ENCODE peak calls at places on chromosome X, in ten cellular contexts. One of them, this sample, is unnamed.
A peak's percentile ranks its signal among the peaks of the same experiment; 100 is the strongest.

GRCh38 chrX:125198546-125198945 is 121.1 kb upstream of the TEX13C start:
- DNase-seq in adipocyte: no peak
- DNase-seq in stomach: no peak
- DNase-seq in Peyer's patch: no peak
- DNase-seq in PC-9: no peak
- DNase-seq in A673: peak; percentile 50
- DNase-seq in neural progenitor cell: no peak
- DNase-seq in testis: no peak
- DNase-seq in IMR-90: no peak
- DNase-seq in upper lobe of right lung: no peak
- DNase-seq in this sample: no peak

GRCh38 chrX:20263474-20263873 is 3.2 kb downstream of the RPS6KA3 start:
- DNase-seq in PC-9: no peak
- DNase-seq in Peyer's patch: no peak
- DNase-seq in testis: no peak
- DNase-seq in A673: no peak
- DNase-seq in adipocyte: peak; percentile 25
- DNase-seq in stomach: no peak
- DNase-seq in IMR-90: peak; percentile 61
- DNase-seq in upper lobe of right lung: no peak
- DNase-seq in neural progenitor cell: no peak
- DNase-seq in this sample: no peak

GRCh38 chrX:39983715-39984114 is 114.0 kb downstream of the BCOR start:
- DNase-seq in testis: no peak
- DNase-seq in A673: no peak
- DNase-seq in IMR-90: peak; percentile 31
- DNase-seq in stomach: no peak
- DNase-seq in PC-9: no peak
- DNase-seq in upper lobe of right lung: no peak
- DNase-seq in neural progenitor cell: no peak
- DNase-seq in Peyer's patch: no peak
- DNase-seq in adipocyte: no peak
- DNase-seq in this sample: no peak

GRCh38 chrX:47807548-47807947 is 29.2 kb upstream of the ZNF81 start:
- DNase-seq in stomach: no peak
- DNase-seq in upper lobe of right lung: no peak
- DNase-seq in Peyer's patch: no peak
- DNase-seq in A673: no peak
- DNase-seq in IMR-90: no peak
- DNase-seq in PC-9: no peak
- DNase-seq in neural progenitor cell: peak; percentile 6
- DNase-seq in adipocyte: no peak
- DNase-seq in testis: no peak
- DNase-seq in this sample: no peak

GRCh38 chrX:15301924-15302323 is 13.5 kb downstream of the ASB11 start:
- DNase-seq in adipocyte: peak; percentile 30
- DNase-seq in IMR-90: peak; percentile 41
- DNase-seq in PC-9: no peak
- DNase-seq in A673: no peak
- DNase-seq in upper lobe of right lung: peak; percentile 78
- DNase-seq in testis: peak; percentile 16
- DNase-seq in stomach: no peak
- DNase-seq in Peyer's patch: no peak
- DNase-seq in neural progenitor cell: no peak
- DNase-seq in this sample: peak; percentile 10

GRCh38 chrX:3697701-3698279 is 15.7 kb downstream of the PRKX start:
- DNase-seq in IMR-90: peak; percentile 42
- DNase-seq in A673: peak; percentile 38
- DNase-seq in Peyer's patch: no peak
- DNase-seq in testis: peak; percentile 62
- DNase-seq in PC-9: peak; percentile 40
- DNase-seq in stomach: no peak
- DNase-seq in neural progenitor cell: peak; percentile 77
- DNase-seq in upper lobe of right lung: no peak
- DNase-seq in adipocyte: peak; percentile 58
- DNase-seq in this sample: no peak

GRCh38 chrX:107674480-107675364 is 46.4 kb downstream of the PRPS1 start:
- DNase-seq in stomach: peak; percentile 58
- DNase-seq in PC-9: peak; percentile 39
- DNase-seq in Peyer's patch: peak; percentile 52
- DNase-seq in testis: peak; percentile 59
- DNase-seq in A673: no peak
- DNase-seq in adipocyte: peak; percentile 74
- DNase-seq in neural progenitor cell: no peak
- DNase-seq in upper lobe of right lung: peak; percentile 69
- DNase-seq in IMR-90: no peak
- DNase-seq in this sample: peak; percentile 7

GRCh38 chrX:132181364-132181763 is 37.9 kb downstream of the RAP2C start:
- DNase-seq in neural progenitor cell: no peak
- DNase-seq in testis: peak; percentile 33
- DNase-seq in stomach: peak; percentile 26
- DNase-seq in IMR-90: no peak
- DNase-seq in PC-9: peak; percentile 66
- DNase-seq in adipocyte: no peak
- DNase-seq in upper lobe of right lung: no peak
- DNase-seq in A673: peak; percentile 2
- DNase-seq in Peyer's patch: peak; percentile 46
- DNase-seq in this sample: no peak

GRCh38 chrX:44873415-44874270 is 655 bp downstream of the KDM6A start:
- DNase-seq in neural progenitor cell: peak; percentile 68
- DNase-seq in IMR-90: peak; percentile 44
- DNase-seq in Peyer's patch: peak; percentile 61
- DNase-seq in PC-9: peak; percentile 12
- DNase-seq in adipocyte: peak; percentile 81
- DNase-seq in upper lobe of right lung: peak; percentile 76
- DNase-seq in stomach: peak; percentile 58
- DNase-seq in testis: peak; percentile 40
- DNase-seq in A673: peak; percentile 74
- DNase-seq in this sample: peak; percentile 56

GRCh38 chrX:44875185-44875489 is 2.1 kb downstream of the KDM6A start:
- DNase-seq in IMR-90: no peak
- DNase-seq in PC-9: no peak
- DNase-seq in A673: no peak
- DNase-seq in stomach: no peak
- DNase-seq in testis: no peak
- DNase-seq in Peyer's patch: no peak
- DNase-seq in upper lobe of right lung: no peak
- DNase-seq in adipocyte: peak; percentile 7
- DNase-seq in neural progenitor cell: no peak
- DNase-seq in this sample: no peak

GRCh38 chrX:44874481-44875184 is 1.6 kb downstream of the KDM6A start:
- DNase-seq in testis: peak; percentile 33
- DNase-seq in PC-9: peak; percentile 1
- DNase-seq in neural progenitor cell: peak; percentile 48
- DNase-seq in upper lobe of right lung: no peak
- DNase-seq in A673: peak; percentile 72
- DNase-seq in stomach: peak; percentile 35
- DNase-seq in IMR-90: peak; percentile 49
- DNase-seq in Peyer's patch: no peak
- DNase-seq in adipocyte: peak; percentile 73
- DNase-seq in this sample: peak; percentile 47

GRCh38 chrX:44876767-44877166 is 3.8 kb downstream of the KDM6A start:
- DNase-seq in neural progenitor cell: no peak
- DNase-seq in A673: no peak
- DNase-seq in Peyer's patch: no peak
- DNase-seq in stomach: no peak
- DNase-seq in testis: no peak
- DNase-seq in PC-9: no peak
- DNase-seq in IMR-90: no peak
- DNase-seq in upper lobe of right lung: no peak
- DNase-seq in adipocyte: no peak
- DNase-seq in this sample: no peak

DNA sequence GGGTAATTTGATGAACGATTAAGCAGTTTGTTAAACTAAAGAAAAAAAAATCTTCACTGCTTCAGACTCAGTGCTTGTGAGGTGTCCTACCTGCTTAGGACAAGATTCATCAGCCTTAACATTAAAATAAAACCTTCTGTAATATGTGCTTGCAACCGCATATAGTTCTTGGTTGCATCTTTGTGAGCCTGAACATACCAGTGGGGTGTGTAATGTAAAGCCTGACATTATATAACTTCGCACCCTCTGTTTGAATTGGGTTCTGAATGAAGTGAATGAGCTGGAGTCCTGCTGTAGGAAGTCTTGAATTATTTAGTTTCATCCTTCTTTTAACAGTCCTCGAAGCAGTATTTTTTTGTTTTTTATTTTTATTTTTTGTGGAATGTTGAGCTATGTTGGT is 3.1 kb downstream of the KDM6A start:
- DNase-seq in stomach: no peak
- DNase-seq in neural progenitor cell: no peak
- DNase-seq in adipocyte: peak; percentile 30
- DNase-seq in PC-9: no peak
- DNase-seq in Peyer's patch: no peak
- DNase-seq in testis: no peak
- DNase-seq in IMR-90: peak; percentile 37
- DNase-seq in A673: no peak
- DNase-seq in upper lobe of right lung: no peak
- DNase-seq in this sample: no peak
- H3K4me3 ChIP-seq in stomach: peak overlapping the region; percentile 77
- H3K4me3 ChIP-seq in neural progenitor cell: peak overlapping the region; percentile 83
- H3K4me3 ChIP-seq in adipocyte: peak overlapping the region; percentile 88
- H3K4me3 ChIP-seq in PC-9: peak overlapping the region; percentile 62
- H3K4me3 ChIP-seq in Peyer's patch: no peak overlapping the region
- H3K4me3 ChIP-seq in testis: no peak overlapping the region
- H3K4me3 ChIP-seq in IMR-90: peak overlapping the region; percentile 13
- H3K4me3 ChIP-seq in A673: peak overlapping the region; percentile 97
- H3K4me3 ChIP-seq in upper lobe of right lung: peak overlapping the region; percentile 63
- H3K4me3 ChIP-seq in this sample: no peak overlapping the region

GRCh38 chrX:136192839-136193414 is 45.6 kb downstream of the FHL1 start:
- DNase-seq in PC-9: no peak
- DNase-seq in stomach: no peak
- DNase-seq in upper lobe of right lung: no peak
- DNase-seq in IMR-90: peak; percentile 68
- DNase-seq in testis: no peak
- DNase-seq in Peyer's patch: no peak
- DNase-seq in adipocyte: peak; percentile 48
- DNase-seq in A673: no peak
- DNase-seq in neural progenitor cell: no peak
- DNase-seq in this sample: no peak

GRCh38 chrX:136195247-136195646 is 47.9 kb downstream of the FHL1 start:
- DNase-seq in PC-9: no peak
- DNase-seq in A673: no peak
- DNase-seq in neural progenitor cell: no peak
- DNase-seq in upper lobe of right lung: no peak
- DNase-seq in IMR-90: no peak
- DNase-seq in Peyer's patch: no peak
- DNase-seq in adipocyte: no peak
- DNase-seq in testis: no peak
- DNase-seq in stomach: no peak
- DNase-seq in this sample: no peak

GRCh38 chrX:136192135-136192534 is 44.8 kb downstream of the FHL1 start:
- DNase-seq in PC-9: no peak
- DNase-seq in A673: no peak
- DNase-seq in Peyer's patch: no peak
- DNase-seq in testis: no peak
- DNase-seq in adipocyte: no peak
- DNase-seq in stomach: no peak
- DNase-seq in IMR-90: no peak
- DNase-seq in upper lobe of right lung: no peak
- DNase-seq in neural progenitor cell: no peak
- DNase-seq in this sample: no peak

GRCh38 chrX:136194546-136194945 is 47.2 kb downstream of the FHL1 start:
- DNase-seq in PC-9: no peak
- DNase-seq in testis: no peak
- DNase-seq in neural progenitor cell: no peak
- DNase-seq in A673: no peak
- DNase-seq in upper lobe of right lung: no peak
- DNase-seq in IMR-90: no peak
- DNase-seq in stomach: no peak
- DNase-seq in adipocyte: no peak
- DNase-seq in Peyer's patch: no peak
- DNase-seq in this sample: no peak

DNA sequence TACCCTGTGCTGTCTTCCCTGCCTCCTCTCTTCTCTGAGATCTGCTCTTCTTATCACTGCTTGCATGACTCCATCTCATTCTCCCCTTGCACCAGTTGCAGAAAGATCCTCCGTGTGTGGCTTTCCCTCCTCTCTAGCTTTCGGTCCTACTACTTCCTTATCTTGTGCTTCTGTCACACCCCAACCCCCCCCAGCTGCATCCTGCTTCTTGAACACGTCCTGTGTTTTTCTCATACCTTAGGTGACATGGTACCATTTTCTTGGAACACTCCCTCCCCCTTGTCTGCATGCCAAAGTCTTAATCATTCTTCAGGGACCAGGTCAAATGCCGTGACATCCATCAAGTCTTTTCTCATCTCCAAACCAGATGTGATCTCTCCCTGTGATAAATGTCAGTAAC is 46.4 kb downstream of the FHL1 start:
- DNase-seq in stomach: no peak
- DNase-seq in Peyer's patch: no peak
- DNase-seq in adipocyte: no peak
- DNase-seq in testis: no peak
- DNase-seq in IMR-90: no peak
- DNase-seq in upper lobe of right lung: no peak
- DNase-seq in A673: no peak
- DNase-seq in neural progenitor cell: no peak
- DNase-seq in PC-9: no peak
- DNase-seq in this sample: no peak
- H3K4me1 ChIP-seq in stomach: peaks cover 53% of the 10 kb centered on the region
- H3K4me1 ChIP-seq in Peyer's patch: no peaks in the 10 kb centered on the region
- H3K4me1 ChIP-seq in adipocyte: peaks cover 61% of the 10 kb centered on the region
- H3K4me1 ChIP-seq in testis: no peaks in the 10 kb centered on the region
- H3K4me1 ChIP-seq in IMR-90: peaks cover 3% of the 10 kb centered on the region
- H3K4me1 ChIP-seq in upper lobe of right lung: peaks cover 11% of the 10 kb centered on the region
- H3K4me1 ChIP-seq in A673: no peaks in the 10 kb centered on the region
- H3K4me1 ChIP-seq in neural progenitor cell: no peaks in the 10 kb centered on the region
- H3K4me1 ChIP-seq in PC-9: no peaks in the 10 kb centered on the region
- H3K4me1 ChIP-seq in this sample: no peaks in the 10 kb centered on the region

GRCh38 chrX:145816607-145817298 is 876 bp upstream of the SLITRK2 start:
- DNase-seq in A673: no peak
- DNase-seq in adipocyte: no peak
- DNase-seq in IMR-90: no peak
- DNase-seq in neural progenitor cell: peak; percentile 4
- DNase-seq in testis: no peak
- DNase-seq in Peyer's patch: no peak
- DNase-seq in stomach: no peak
- DNase-seq in upper lobe of right lung: no peak
- DNase-seq in PC-9: no peak
- DNase-seq in this sample: no peak

GRCh38 chrX:145818522-145819075 is 970 bp downstream of the SLITRK2 start:
- DNase-seq in adipocyte: no peak
- DNase-seq in IMR-90: no peak
- DNase-seq in stomach: no peak
- DNase-seq in neural progenitor cell: peak; percentile 13
- DNase-seq in testis: no peak
- DNase-seq in Peyer's patch: no peak
- DNase-seq in upper lobe of right lung: no peak
- DNase-seq in PC-9: no peak
- DNase-seq in A673: no peak
- DNase-seq in this sample: no peak

GRCh38 chrX:145820825-145821224 is 3.2 kb downstream of the SLITRK2 start:
- DNase-seq in testis: no peak
- DNase-seq in neural progenitor cell: no peak
- DNase-seq in upper lobe of right lung: no peak
- DNase-seq in IMR-90: no peak
- DNase-seq in PC-9: no peak
- DNase-seq in A673: no peak
- DNase-seq in Peyer's patch: no peak
- DNase-seq in stomach: no peak
- DNase-seq in adipocyte: no peak
- DNase-seq in this sample: no peak

GRCh38 chrX:145817299-145817665 is 347 bp upstream of the SLITRK2 start:
- DNase-seq in Peyer's patch: no peak
- DNase-seq in adipocyte: no peak
- DNase-seq in IMR-90: no peak
- DNase-seq in stomach: no peak
- DNase-seq in upper lobe of right lung: no peak
- DNase-seq in A673: no peak
- DNase-seq in testis: no peak
- DNase-seq in PC-9: no peak
- DNase-seq in neural progenitor cell: peak; percentile 36
- DNase-seq in this sample: no peak

GRCh38 chrX:145817666-145818521 is at the start of gene SLITRK2:
- DNase-seq in Peyer's patch: no peak
- DNase-seq in neural progenitor cell: peak; percentile 58
- DNase-seq in stomach: no peak
- DNase-seq in A673: no peak
- DNase-seq in upper lobe of right lung: no peak
- DNase-seq in testis: peak; percentile 12
- DNase-seq in PC-9: no peak
- DNase-seq in adipocyte: no peak
- DNase-seq in IMR-90: no peak
- DNase-seq in this sample: no peak
- H3K27me3 ChIP-seq in Peyer's patch: no peaks in the 10 kb centered on the region
- H3K27me3 ChIP-seq in neural progenitor cell: peaks cover 100% of the 10 kb centered on the region
- H3K27me3 ChIP-seq in stomach: peaks cover 30% of the 10 kb centered on the region
- H3K27me3 ChIP-seq in A673: peaks cover 44% of the 10 kb centered on the region
- H3K27me3 ChIP-seq in upper lobe of right lung: no peaks in the 10 kb centered on the region
- H3K27me3 ChIP-seq in testis: no peaks in the 10 kb centered on the region
- H3K27me3 ChIP-seq in PC-9: peaks cover 65% of the 10 kb centered on the region
- H3K27me3 ChIP-seq in adipocyte: peaks cover 54% of the 10 kb centered on the region
- H3K27me3 ChIP-seq in IMR-90: no peaks in the 10 kb centered on the region
- H3K27me3 ChIP-seq in this sample: no peaks in the 10 kb centered on the region

DNA sequence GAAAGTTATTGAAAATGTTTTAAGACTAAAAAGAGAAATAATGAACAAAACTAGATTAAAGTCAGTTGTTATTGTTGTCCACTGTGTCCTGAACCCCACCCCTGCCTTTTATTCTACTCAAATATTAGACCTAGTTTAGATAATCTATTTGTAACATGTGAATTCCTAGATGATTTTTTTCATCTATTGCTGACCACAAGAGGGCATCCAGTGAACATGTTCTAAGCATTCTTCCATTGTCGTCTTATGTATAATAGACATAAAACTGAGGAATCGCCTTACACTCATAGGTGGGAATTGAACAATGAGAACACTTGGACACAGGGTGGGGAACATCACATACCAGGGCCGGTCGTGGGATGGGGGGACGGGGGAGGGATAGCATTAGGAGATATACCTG is 36.4 kb upstream of the HPRT1 start:
- DNase-seq in neural progenitor cell: no peak
- DNase-seq in upper lobe of right lung: no peak
- DNase-seq in PC-9: no peak
- DNase-seq in IMR-90: peak; percentile 47
- DNase-seq in Peyer's patch: no peak
- DNase-seq in adipocyte: peak; percentile 47
- DNase-seq in A673: peak; percentile 36
- DNase-seq in stomach: no peak
- DNase-seq in testis: no peak
- DNase-seq in this sample: no peak
- H3K4me3 ChIP-seq in neural progenitor cell: no peak overlapping the region
- H3K4me3 ChIP-seq in upper lobe of right lung: no peak overlapping the region
- H3K4me3 ChIP-seq in PC-9: no peak overlapping the region
- H3K4me3 ChIP-seq in IMR-90: no peak overlapping the region
- H3K4me3 ChIP-seq in Peyer's patch: no peak overlapping the region
- H3K4me3 ChIP-seq in adipocyte: no peak overlapping the region
- H3K4me3 ChIP-seq in A673: no peak overlapping the region
- H3K4me3 ChIP-seq in stomach: no peak overlapping the region
- H3K4me3 ChIP-seq in testis: no peak overlapping the region
- H3K4me3 ChIP-seq in this sample: no peak overlapping the region